ENCODE peak calls at places on chromosomes 12 and 14, in six cellular contexts. G, U, T, E, F and H are unnamed samples.

GRCh38 chr12:132827763-132828703 is 636 bp downstream of the GOLGA3 start:
- DNase-seq in T (peak), U (peak), G (peak), E (no peak), F (no peak), H (peak)

GRCh38 chr12:72346331-72346944 is 74.3 kb downstream of the TRHDE start:
- DNase-seq in U (peak), G (peak), E (peak), F (peak), T (peak), H (peak)

GRCh38 chr12:115450017-115450416 is 766.0 kb upstream of the TBX3 start:
- DNase-seq in E (no peak), T (no peak), F (no peak), U (no peak), G (no peak), H (no peak)

GRCh38 chr14:53620325-53620716 is 336.3 kb downstream of the BMP4 start:
- DNase-seq in F (no peak), U (no peak), T (no peak), G (no peak), E (no peak), H (no peak)

GRCh38 chr12:95838125-95838524 is 20.6 kb upstream of the SNRPF start:
- DNase-seq in T (peak), F (no peak), G (peak), E (no peak), U (peak), H (no peak)

GRCh38 chr14:102782974-102783373 is 5.7 kb downstream of the TRAF3 start:
- DNase-seq in E (no peak), T (no peak), F (no peak), G (no peak), U (no peak), H (no peak)

GRCh38 chr12:111166779-111167540 is 201.9 kb downstream of the PHETA1 start:
- DNase-seq in T (no peak), G (no peak), E (no peak), F (no peak), U (no peak), H (no peak)

GRCh38 chr12:53004582-53004981 is 1.7 kb upstream of the EIF4B start:
- DNase-seq in U (no peak), G (no peak), E (no peak), F (no peak), T (no peak), H (no peak)

GRCh38 chr12:21413369-21414277 is 23.8 kb upstream of the PYROXD1 start:
- DNase-seq in U (no peak), E (no peak), F (no peak), T (no peak), G (no peak), H (no peak)

GRCh38 chr14:62015945-62016344 is 253.7 kb downstream of the SNAPC1 start:
- DNase-seq in T (peak), U (no peak), G (peak), E (no peak), F (no peak), H (no peak)

GRCh38 chr12:61422786-61423185 is 837.4 kb upstream of the USP15 start:
- DNase-seq in E (no peak), U (no peak), F (no peak), T (no peak), G (no peak), H (no peak)